ENCODE peak calls at places on chromosomes 6 and 20, in seven cellular contexts. One of them, this sample, is unnamed.
A peak's percentile ranks its signal among the peaks of the same experiment; 100 is the strongest.

GRCh38 chr6:133707456-133707855 is 181.5 kb upstream of the TCF21 start:
- DNase-seq in neural progenitor cell: peak; percentile 11
- DNase-seq in MM.1S: peak; percentile 89
- DNase-seq in hepatocyte: no peak
- DNase-seq in GM23338: peak; percentile 3
- DNase-seq in HCT116: no peak
- DNase-seq in SK-N-SH: no peak
- DNase-seq in this sample: no peak

GRCh38 chr6:135052939-135053338 is 1.7 kb downstream of the HBS1L start:
- DNase-seq in neural progenitor cell: no peak
- DNase-seq in HCT116: no peak
- DNase-seq in GM23338: no peak
- DNase-seq in SK-N-SH: no peak
- DNase-seq in hepatocyte: no peak
- DNase-seq in MM.1S: no peak
- DNase-seq in this sample: no peak

GRCh38 chr20:2794866-2795447 is 5.5 kb downstream of the CPXM1 start:
- DNase-seq in neural progenitor cell: no peak
- DNase-seq in hepatocyte: no peak
- DNase-seq in HCT116: no peak
- DNase-seq in MM.1S: no peak
- DNase-seq in GM23338: no peak
- DNase-seq in SK-N-SH: no peak
- DNase-seq in this sample: no peak

GRCh38 chr6:36432151-36432633 is 10.5 kb downstream of the PXT1 start:
- DNase-seq in hepatocyte: no peak
- DNase-seq in neural progenitor cell: no peak
- DNase-seq in SK-N-SH: no peak
- DNase-seq in GM23338: no peak
- DNase-seq in HCT116: no peak
- DNase-seq in MM.1S: no peak
- DNase-seq in this sample: no peak

GRCh38 chr6:106114492-106114891 is 28.4 kb downstream of the PRDM1 start:
- DNase-seq in GM23338: no peak
- DNase-seq in neural progenitor cell: no peak
- DNase-seq in hepatocyte: no peak
- DNase-seq in MM.1S: no peak
- DNase-seq in SK-N-SH: no peak
- DNase-seq in HCT116: no peak
- DNase-seq in this sample: no peak

GRCh38 chr6:25105070-25105925 is 169.5 kb upstream of the RIPOR2 start:
- DNase-seq in neural progenitor cell: no peak
- DNase-seq in SK-N-SH: no peak
- DNase-seq in hepatocyte: no peak
- DNase-seq in MM.1S: no peak
- DNase-seq in GM23338: no peak
- DNase-seq in HCT116: no peak
- DNase-seq in this sample: no peak

GRCh38 chr6:137767931-137768690 is 98.9 kb upstream of the TNFAIP3 start:
- DNase-seq in neural progenitor cell: no peak
- DNase-seq in MM.1S: peak; percentile 68
- DNase-seq in SK-N-SH: no peak
- DNase-seq in GM23338: no peak
- DNase-seq in hepatocyte: no peak
- DNase-seq in HCT116: no peak
- DNase-seq in this sample: peak; percentile 42

GRCh38 chr20:36061754-36062153 is 92.8 kb upstream of the EPB41L1 start:
- DNase-seq in GM23338: no peak
- DNase-seq in hepatocyte: no peak
- DNase-seq in SK-N-SH: no peak
- DNase-seq in MM.1S: no peak
- DNase-seq in HCT116: no peak
- DNase-seq in neural progenitor cell: no peak
- DNase-seq in this sample: no peak

GRCh38 chr6:64014581-64014980 is 379.0 kb downstream of the PHF3 start:
- DNase-seq in GM23338: no peak
- DNase-seq in SK-N-SH: no peak
- DNase-seq in hepatocyte: no peak
- DNase-seq in HCT116: no peak
- DNase-seq in MM.1S: peak; percentile 12
- DNase-seq in neural progenitor cell: no peak
- DNase-seq in this sample: no peak

GRCh38 chr20:17709361-17710293 is 9.9 kb downstream of the BANF2 start:
- DNase-seq in MM.1S: no peak
- DNase-seq in hepatocyte: no peak
- DNase-seq in neural progenitor cell: no peak
- DNase-seq in HCT116: no peak
- DNase-seq in SK-N-SH: no peak
- DNase-seq in GM23338: no peak
- DNase-seq in this sample: peak; percentile 7

GRCh38 chr6:39309942-39310531 is 4.2 kb downstream of the KCNK17 start:
- DNase-seq in HCT116: peak; percentile 48
- DNase-seq in hepatocyte: peak; percentile 83
- DNase-seq in neural progenitor cell: peak; percentile 85
- DNase-seq in MM.1S: peak; percentile 50
- DNase-seq in GM23338: peak; percentile 89
- DNase-seq in SK-N-SH: peak; percentile 88
- DNase-seq in this sample: peak; percentile 63

GRCh38 chr20:20491110-20491783 is 123.3 kb downstream of the INSM1 start:
- DNase-seq in hepatocyte: no peak
- DNase-seq in neural progenitor cell: no peak
- DNase-seq in GM23338: no peak
- DNase-seq in MM.1S: no peak
- DNase-seq in SK-N-SH: no peak
- DNase-seq in HCT116: no peak
- DNase-seq in this sample: no peak

GRCh38 chr6:47787620-47788497 is 6.0 kb downstream of the OPN5 start:
- DNase-seq in MM.1S: peak; percentile 48
- DNase-seq in hepatocyte: peak; percentile 86
- DNase-seq in GM23338: peak; percentile 82
- DNase-seq in HCT116: peak; percentile 58
- DNase-seq in SK-N-SH: peak; percentile 50
- DNase-seq in neural progenitor cell: peak; percentile 79
- DNase-seq in this sample: peak; percentile 73

GRCh38 chr20:62808211-62808865 is 3.7 kb downstream of the OGFR start:
- DNase-seq in neural progenitor cell: peak; percentile 82
- DNase-seq in hepatocyte: peak; percentile 75
- DNase-seq in SK-N-SH: peak; percentile 93
- DNase-seq in HCT116: no peak
- DNase-seq in GM23338: peak; percentile 84
- DNase-seq in MM.1S: peak; percentile 52
- DNase-seq in this sample: peak; percentile 70

GRCh38 chr20:47334022-47334551 is 22.4 kb downstream of the ZMYND8 start:
- DNase-seq in neural progenitor cell: no peak
- DNase-seq in hepatocyte: peak; percentile 73
- DNase-seq in HCT116: no peak
- DNase-seq in GM23338: no peak
- DNase-seq in SK-N-SH: no peak
- DNase-seq in MM.1S: no peak
- DNase-seq in this sample: no peak

GRCh38 chr20:1122388-1123315 is 4.2 kb downstream of the PSMF1 start:
- DNase-seq in HCT116: no peak
- DNase-seq in MM.1S: no peak
- DNase-seq in GM23338: no peak
- DNase-seq in SK-N-SH: no peak
- DNase-seq in neural progenitor cell: no peak
- DNase-seq in hepatocyte: peak; percentile 44
- DNase-seq in this sample: no peak

GRCh38 chr6:49072146-49072545 is 390.9 kb downstream of the MMUT start:
- DNase-seq in MM.1S: no peak
- DNase-seq in SK-N-SH: no peak
- DNase-seq in GM23338: no peak
- DNase-seq in neural progenitor cell: no peak
- DNase-seq in hepatocyte: no peak
- DNase-seq in HCT116: no peak
- DNase-seq in this sample: no peak

GRCh38 chr20:44643596-44644383 is 7.7 kb downstream of the ADA start:
- DNase-seq in neural progenitor cell: peak; percentile 46
- DNase-seq in HCT116: no peak
- DNase-seq in GM23338: peak; percentile 54
- DNase-seq in MM.1S: peak; percentile 20
- DNase-seq in hepatocyte: peak; percentile 77
- DNase-seq in SK-N-SH: no peak
- DNase-seq in this sample: peak; percentile 50

GRCh38 chr6:31354788-31355539 is 2.0 kb downstream of the HLA-B start:
- DNase-seq in GM23338: no peak
- DNase-seq in neural progenitor cell: no peak
- DNase-seq in hepatocyte: no peak
- DNase-seq in MM.1S: no peak
- DNase-seq in SK-N-SH: no peak
- DNase-seq in HCT116: no peak
- DNase-seq in this sample: no peak

GRCh38 chr20:57849868-57850215 is 140.0 kb upstream of the PMEPA1 start:
- DNase-seq in MM.1S: no peak
- DNase-seq in GM23338: no peak
- DNase-seq in hepatocyte: no peak
- DNase-seq in neural progenitor cell: peak; percentile 59
- DNase-seq in SK-N-SH: no peak
- DNase-seq in HCT116: no peak
- DNase-seq in this sample: no peak

GRCh38 chr20:1420066-1420465 is 27.2 kb upstream of the FKBP1A start:
- DNase-seq in SK-N-SH: no peak
- DNase-seq in MM.1S: no peak
- DNase-seq in HCT116: no peak
- DNase-seq in neural progenitor cell: no peak
- DNase-seq in hepatocyte: no peak
- DNase-seq in GM23338: no peak
- DNase-seq in this sample: no peak

GRCh38 chr20:3156811-3157619 is 2.6 kb downstream of the FASTKD5 start:
- DNase-seq in SK-N-SH: no peak
- DNase-seq in hepatocyte: no peak
- DNase-seq in MM.1S: no peak
- DNase-seq in HCT116: no peak
- DNase-seq in GM23338: no peak
- DNase-seq in neural progenitor cell: no peak
- DNase-seq in this sample: no peak

GRCh38 chr6:149235130-149235561 is 82.4 kb upstream of the TAB2 start:
- DNase-seq in SK-N-SH: no peak
- DNase-seq in GM23338: no peak
- DNase-seq in neural progenitor cell: no peak
- DNase-seq in MM.1S: peak; percentile 33
- DNase-seq in HCT116: peak; percentile 82
- DNase-seq in hepatocyte: peak; percentile 30
- DNase-seq in this sample: peak; percentile 18

GRCh38 chr6:29627762-29628418 is 5.1 kb downstream of the GABBR1 start:
- DNase-seq in SK-N-SH: peak; percentile 94
- DNase-seq in hepatocyte: peak; percentile 77
- DNase-seq in MM.1S: no peak
- DNase-seq in HCT116: no peak
- DNase-seq in GM23338: peak; percentile 95
- DNase-seq in neural progenitor cell: peak; percentile 91
- DNase-seq in this sample: peak; percentile 55

GRCh38 chr6:14441371-14441781 is 323.8 kb downstream of the CD83 start:
- DNase-seq in hepatocyte: no peak
- DNase-seq in HCT116: no peak
- DNase-seq in GM23338: no peak
- DNase-seq in neural progenitor cell: peak; percentile 87
- DNase-seq in SK-N-SH: no peak
- DNase-seq in MM.1S: no peak
- DNase-seq in this sample: no peak
- TF ChIP-seq CTCF in hepatocyte: no peak
- TF ChIP-seq CTCF in HCT116: no peak
- TF ChIP-seq CTCF in GM23338: no peak
- TF ChIP-seq CTCF in neural progenitor cell: no peak
- TF ChIP-seq CTCF in SK-N-SH: no peak
- TF ChIP-seq CTCF in MM.1S: no peak
- TF ChIP-seq CTCF in this sample: no peak

GRCh38 chr20:12597491-12597890 is 411.3 kb upstream of the SPTLC3 start:
- DNase-seq in SK-N-SH: no peak
- DNase-seq in MM.1S: peak; percentile 81
- DNase-seq in hepatocyte: peak; percentile 21
- DNase-seq in HCT116: no peak
- DNase-seq in neural progenitor cell: no peak
- DNase-seq in GM23338: no peak
- DNase-seq in this sample: no peak
- TF ChIP-seq EZH2phosphoT487 in SK-N-SH: no peak
- TF ChIP-seq EZH2phosphoT487 in MM.1S: no peak
- TF ChIP-seq EZH2phosphoT487 in hepatocyte: no peak
- TF ChIP-seq EZH2phosphoT487 in HCT116: no peak
- TF ChIP-seq EZH2phosphoT487 in neural progenitor cell: no peak
- TF ChIP-seq EZH2phosphoT487 in GM23338: no peak
- TF ChIP-seq EZH2phosphoT487 in this sample: no peak

GRCh38 chr6:150723857-150724256 is 124.2 kb downstream of the PLEKHG1 start:
- DNase-seq in GM23338: no peak
- DNase-seq in SK-N-SH: no peak
- DNase-seq in HCT116: no peak
- DNase-seq in hepatocyte: no peak
- DNase-seq in neural progenitor cell: no peak
- DNase-seq in MM.1S: no peak
- DNase-seq in this sample: no peak
- H3K4me3 ChIP-seq in GM23338: no peak overlapping the region
- H3K4me3 ChIP-seq in SK-N-SH: no peak overlapping the region
- H3K4me3 ChIP-seq in HCT116: no peak overlapping the region
- H3K4me3 ChIP-seq in hepatocyte: no peak overlapping the region
- H3K4me3 ChIP-seq in neural progenitor cell: no peak overlapping the region
- H3K4me3 ChIP-seq in MM.1S: no peak overlapping the region
- H3K4me3 ChIP-seq in this sample: no peak overlapping the region

GRCh38 chr6:99818161-99818560 is 175.9 kb downstream of the MCHR2 start:
- DNase-seq in MM.1S: no peak
- DNase-seq in GM23338: no peak
- DNase-seq in SK-N-SH: no peak
- DNase-seq in HCT116: no peak
- DNase-seq in neural progenitor cell: no peak
- DNase-seq in hepatocyte: no peak
- DNase-seq in this sample: no peak

GRCh38 chr6:99819853-99820252 is 174.2 kb downstream of the MCHR2 start:
- DNase-seq in SK-N-SH: no peak
- DNase-seq in hepatocyte: no peak
- DNase-seq in MM.1S: no peak
- DNase-seq in neural progenitor cell: no peak
- DNase-seq in GM23338: no peak
- DNase-seq in HCT116: no peak
- DNase-seq in this sample: no peak

GRCh38 chr6:99821164-99821563 is 172.9 kb downstream of the MCHR2 start:
- DNase-seq in HCT116: no peak
- DNase-seq in hepatocyte: no peak
- DNase-seq in neural progenitor cell: no peak
- DNase-seq in MM.1S: no peak
- DNase-seq in GM23338: no peak
- DNase-seq in SK-N-SH: no peak
- DNase-seq in this sample: no peak

DNA sequence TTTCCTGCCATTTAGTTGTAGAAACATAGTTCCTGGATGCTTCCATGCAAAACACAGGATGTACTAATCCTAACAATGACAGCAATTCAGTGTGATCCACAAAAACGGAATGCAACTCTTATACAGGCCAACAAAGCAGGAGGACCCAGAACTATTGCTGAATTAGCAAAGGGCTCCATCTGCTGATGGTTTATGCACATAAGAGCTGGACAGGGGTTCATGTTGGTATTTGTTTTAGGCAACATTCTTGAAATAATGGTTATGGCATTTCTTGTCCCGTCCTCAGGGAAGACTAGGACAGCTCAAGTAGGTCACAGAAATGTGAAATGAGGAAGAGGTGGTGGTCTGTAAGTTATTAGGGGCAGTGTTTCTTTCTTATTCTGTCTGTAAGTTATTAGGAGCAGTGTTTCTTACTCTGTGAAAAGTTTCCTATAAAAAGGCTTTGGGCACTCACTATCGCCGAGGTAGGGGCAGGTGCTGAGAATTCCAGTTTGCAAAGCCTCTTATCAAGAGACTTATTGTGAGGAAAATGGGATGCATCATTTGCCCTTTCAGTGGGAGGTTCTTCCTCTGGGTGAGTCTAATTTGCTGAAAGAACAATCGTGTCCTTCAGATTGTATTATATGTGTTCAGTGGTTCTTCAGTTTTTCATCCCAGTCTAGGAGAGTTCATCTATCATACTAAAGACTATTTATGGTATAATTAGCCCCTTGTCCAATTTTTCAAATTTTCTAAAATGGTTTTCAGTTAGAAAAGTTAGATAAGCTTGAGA is 171.1 kb downstream of the MCHR2 start:
- DNase-seq in MM.1S: peak; percentile 77
- DNase-seq in HCT116: peak; percentile 37
- DNase-seq in GM23338: peak; percentile 29
- DNase-seq in neural progenitor cell: peak; percentile 64
- DNase-seq in SK-N-SH: peak; percentile 51
- DNase-seq in hepatocyte: peak; percentile 71
- DNase-seq in this sample: peak; percentile 9
- TF ChIP-seq CTCF in MM.1S: peak; percentile 76
- TF ChIP-seq CTCF in HCT116: peak; percentile 56
- TF ChIP-seq CTCF in GM23338: peak; percentile 39
- TF ChIP-seq CTCF in neural progenitor cell: peak; percentile 55
- TF ChIP-seq CTCF in SK-N-SH: peak; percentile 59
- TF ChIP-seq CTCF in hepatocyte: peak; percentile 72
- TF ChIP-seq CTCF in this sample: peak; percentile 48

This sample was measured in OCI-LY7.